ENCODE peak calls at places on chromosome 3, in six cellular contexts. One of them, this sample, is unnamed.

GRCh38 chr3:45608885-45609284 is 14.3 kb downstream of the LIMD1 start:
- DNase-seq in GM23248: peak; percentile 75
- DNase-seq in ovary: no peak
- DNase-seq in breast epithelium: no peak
- DNase-seq in upper lobe of right lung: no peak
- DNase-seq in IMR-90: peak; percentile 83
- DNase-seq in this sample: no peak

GRCh38 chr3:17356581-17356980 is 385.9 kb downstream of the TBC1D5 start:
- DNase-seq in GM23248: peak; percentile 28
- DNase-seq in ovary: no peak
- DNase-seq in breast epithelium: no peak
- DNase-seq in upper lobe of right lung: no peak
- DNase-seq in IMR-90: no peak
- DNase-seq in this sample: no peak

GRCh38 chr3:149604125-149604851 is 53.5 kb downstream of the WWTR1 start:
- DNase-seq in GM23248: peak; percentile 63
- DNase-seq in ovary: no peak
- DNase-seq in breast epithelium: no peak
- DNase-seq in upper lobe of right lung: no peak
- DNase-seq in IMR-90: peak; percentile 44
- DNase-seq in this sample: no peak

GRCh38 chr3:159189994-159190669 is 388.3 kb downstream of the MFSD1 start:
- DNase-seq in GM23248: peak; percentile 77
- DNase-seq in ovary: no peak
- DNase-seq in breast epithelium: no peak
- DNase-seq in upper lobe of right lung: no peak
- DNase-seq in IMR-90: no peak
- DNase-seq in this sample: no peak

GRCh38 chr3:129442486-129442885 is 2.5 kb downstream of the IFT122 start:
- DNase-seq in GM23248: no peak
- DNase-seq in ovary: no peak
- DNase-seq in breast epithelium: no peak
- DNase-seq in upper lobe of right lung: no peak
- DNase-seq in IMR-90: no peak
- DNase-seq in this sample: no peak

GRCh38 chr3:36893137-36893557 is 51.7 kb downstream of the TRANK1 start:
- DNase-seq in GM23248: peak; percentile 70
- DNase-seq in ovary: no peak
- DNase-seq in breast epithelium: no peak
- DNase-seq in upper lobe of right lung: no peak
- DNase-seq in IMR-90: peak; percentile 76
- DNase-seq in this sample: no peak

GRCh38 chr3:53092942-53093341 is 37.3 kb downstream of the RFT1 start:
- DNase-seq in GM23248: no peak
- DNase-seq in ovary: no peak
- DNase-seq in breast epithelium: no peak
- DNase-seq in upper lobe of right lung: no peak
- DNase-seq in IMR-90: no peak
- DNase-seq in this sample: no peak

GRCh38 chr3:10782011-10782410 is 34.0 kb upstream of the SLC6A11 start:
- DNase-seq in GM23248: no peak
- DNase-seq in ovary: no peak
- DNase-seq in breast epithelium: no peak
- DNase-seq in upper lobe of right lung: no peak
- DNase-seq in IMR-90: no peak
- DNase-seq in this sample: no peak

GRCh38 chr3:171353423-171353822 is 106.8 kb downstream of the TNIK start:
- DNase-seq in GM23248: peak; percentile 28
- DNase-seq in ovary: no peak
- DNase-seq in breast epithelium: no peak
- DNase-seq in upper lobe of right lung: no peak
- DNase-seq in IMR-90: peak; percentile 38
- DNase-seq in this sample: no peak

GRCh38 chr3:129481783-129482332 is 41.8 kb downstream of the IFT122 start:
- DNase-seq in GM23248: peak; percentile 93
- DNase-seq in ovary: peak; percentile 47
- DNase-seq in breast epithelium: peak; percentile 73
- DNase-seq in upper lobe of right lung: peak; percentile 80
- DNase-seq in IMR-90: no peak
- DNase-seq in this sample: peak; percentile 14

GRCh38 chr3:55320928-55321327 is 166.2 kb downstream of the WNT5A start:
- DNase-seq in GM23248: no peak
- DNase-seq in ovary: no peak
- DNase-seq in breast epithelium: no peak
- DNase-seq in upper lobe of right lung: no peak
- DNase-seq in IMR-90: no peak
- DNase-seq in this sample: no peak

GRCh38 chr3:177945999-177946398 is 590.2 kb upstream of the KCNMB2 start:
- DNase-seq in GM23248: no peak
- DNase-seq in ovary: no peak
- DNase-seq in breast epithelium: no peak
- DNase-seq in upper lobe of right lung: no peak
- DNase-seq in IMR-90: no peak
- DNase-seq in this sample: no peak

GRCh38 chr3:122619040-122619439 is 41.6 kb downstream of the PARP15 start:
- DNase-seq in GM23248: peak; percentile 33
- DNase-seq in ovary: no peak
- DNase-seq in breast epithelium: no peak
- DNase-seq in upper lobe of right lung: no peak
- DNase-seq in IMR-90: no peak
- DNase-seq in this sample: no peak

GRCh38 chr3:31288641-31289100 is 244.1 kb upstream of the STT3B start:
- DNase-seq in GM23248: peak; percentile 49
- DNase-seq in ovary: peak; percentile 66
- DNase-seq in breast epithelium: no peak
- DNase-seq in upper lobe of right lung: no peak
- DNase-seq in IMR-90: peak; percentile 60
- DNase-seq in this sample: no peak

GRCh38 chr3:196988241-196989029 is 19.8 kb upstream of the PIGZ start:
- DNase-seq in GM23248: no peak
- DNase-seq in ovary: no peak
- DNase-seq in breast epithelium: no peak
- DNase-seq in upper lobe of right lung: peak; percentile 22
- DNase-seq in IMR-90: no peak
- DNase-seq in this sample: no peak

GRCh38 chr3:53230789-53231188 is 25.0 kb downstream of the TKT start:
- DNase-seq in GM23248: no peak
- DNase-seq in ovary: no peak
- DNase-seq in breast epithelium: no peak
- DNase-seq in upper lobe of right lung: peak; percentile 23
- DNase-seq in IMR-90: no peak
- DNase-seq in this sample: no peak

GRCh38 chr3:4529901-4530588 is 36.9 kb downstream of the ITPR1 start:
- DNase-seq in GM23248: no peak
- DNase-seq in ovary: no peak
- DNase-seq in breast epithelium: no peak
- DNase-seq in upper lobe of right lung: no peak
- DNase-seq in IMR-90: no peak
- DNase-seq in this sample: no peak

GRCh38 chr3:133404925-133405324 is 5.1 kb downstream of the BFSP2 start:
- DNase-seq in GM23248: no peak
- DNase-seq in ovary: no peak
- DNase-seq in breast epithelium: no peak
- DNase-seq in upper lobe of right lung: no peak
- DNase-seq in IMR-90: no peak
- DNase-seq in this sample: no peak

GRCh38 chr3:153084431-153084830 is 77.6 kb upstream of the RAP2B start:
- DNase-seq in GM23248: no peak
- DNase-seq in ovary: no peak
- DNase-seq in breast epithelium: no peak
- DNase-seq in upper lobe of right lung: no peak
- DNase-seq in IMR-90: no peak
- DNase-seq in this sample: no peak

GRCh38 chr3:195195321-195196209 is 75.4 kb downstream of the XXYLT1 start:
- DNase-seq in GM23248: no peak
- DNase-seq in ovary: no peak
- DNase-seq in breast epithelium: no peak
- DNase-seq in upper lobe of right lung: no peak
- DNase-seq in IMR-90: no peak
- DNase-seq in this sample: peak; percentile 51

GRCh38 chr3:195198424-195199346 is 72.3 kb downstream of the XXYLT1 start:
- DNase-seq in GM23248: no peak
- DNase-seq in ovary: no peak
- DNase-seq in breast epithelium: no peak
- DNase-seq in upper lobe of right lung: no peak
- DNase-seq in IMR-90: no peak
- DNase-seq in this sample: no peak

GRCh38 chr3:195196266-195196665 is 74.7 kb downstream of the XXYLT1 start:
- DNase-seq in GM23248: peak; percentile 82
- DNase-seq in ovary: no peak
- DNase-seq in breast epithelium: no peak
- DNase-seq in upper lobe of right lung: no peak
- DNase-seq in IMR-90: peak; percentile 61
- DNase-seq in this sample: no peak

GRCh38 chr3:195200010-195200822 is 70.7 kb downstream of the XXYLT1 start:
- DNase-seq in GM23248: no peak
- DNase-seq in ovary: no peak
- DNase-seq in breast epithelium: no peak
- DNase-seq in upper lobe of right lung: no peak
- DNase-seq in IMR-90: no peak
- DNase-seq in this sample: no peak

DNA sequence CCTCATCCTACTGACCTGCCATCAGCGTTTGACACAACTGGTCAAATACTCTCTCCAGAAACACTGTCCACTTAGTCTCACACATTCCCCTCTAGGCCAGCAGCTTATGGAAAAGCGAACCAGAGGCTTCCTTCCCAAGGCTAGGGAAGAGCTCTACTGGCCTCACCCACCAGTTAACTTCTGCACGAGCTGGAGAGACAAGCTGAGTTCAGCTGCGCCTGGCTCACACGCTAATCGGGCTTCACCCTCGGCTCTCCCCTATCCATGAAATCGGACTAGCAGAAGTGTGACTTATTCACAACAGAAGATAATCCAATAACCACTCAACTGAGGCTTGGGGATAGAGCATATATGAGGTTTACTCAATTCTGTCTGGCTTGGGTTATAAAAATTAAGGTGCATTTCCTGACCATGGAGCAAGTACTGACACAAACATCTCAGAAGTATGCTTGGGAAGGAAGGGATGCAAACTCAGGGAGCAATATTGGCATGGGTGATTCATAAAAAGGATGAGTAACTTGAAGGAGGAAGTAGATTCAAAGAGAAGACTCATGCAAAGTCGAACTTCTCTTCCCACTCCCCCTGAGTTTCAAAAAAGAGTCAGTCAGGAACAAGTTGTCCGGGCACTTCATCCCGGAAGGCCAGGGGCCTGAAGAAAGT is 73.1 kb downstream of the XXYLT1 start:
- DNase-seq in GM23248: peak; percentile 90
- DNase-seq in ovary: no peak
- DNase-seq in breast epithelium: no peak
- DNase-seq in upper lobe of right lung: no peak
- DNase-seq in IMR-90: peak; percentile 90
- DNase-seq in this sample: no peak
- H3K27ac ChIP-seq in GM23248: peak overlapping the region; percentile 79
- H3K27ac ChIP-seq in ovary: no peak overlapping the region
- H3K27ac ChIP-seq in breast epithelium: no peak overlapping the region
- H3K27ac ChIP-seq in upper lobe of right lung: no peak overlapping the region
- H3K27ac ChIP-seq in IMR-90: peak overlapping the region; percentile 64
- H3K27ac ChIP-seq in this sample: no peak overlapping the region

GRCh38 chr3:114333180-114333922 is 39.5 kb downstream of the TIGIT start:
- DNase-seq in GM23248: no peak
- DNase-seq in ovary: no peak
- DNase-seq in breast epithelium: no peak
- DNase-seq in upper lobe of right lung: no peak
- DNase-seq in IMR-90: no peak
- DNase-seq in this sample: no peak

GRCh38 chr3:114333923-114334240 is 40.1 kb downstream of the TIGIT start:
- DNase-seq in GM23248: no peak
- DNase-seq in ovary: no peak
- DNase-seq in breast epithelium: no peak
- DNase-seq in upper lobe of right lung: no peak
- DNase-seq in IMR-90: no peak
- DNase-seq in this sample: no peak

GRCh38 chr3:114336122-114336697 is 42.4 kb downstream of the TIGIT start:
- DNase-seq in GM23248: peak; percentile 31
- DNase-seq in ovary: no peak
- DNase-seq in breast epithelium: no peak
- DNase-seq in upper lobe of right lung: no peak
- DNase-seq in IMR-90: peak; percentile 18
- DNase-seq in this sample: no peak

GRCh38 chr3:114336857-114337256 is 43.0 kb downstream of the TIGIT start:
- DNase-seq in GM23248: no peak
- DNase-seq in ovary: no peak
- DNase-seq in breast epithelium: no peak
- DNase-seq in upper lobe of right lung: no peak
- DNase-seq in IMR-90: no peak
- DNase-seq in this sample: no peak

GRCh38 chr3:114338651-114339357 is 45.0 kb downstream of the TIGIT start:
- DNase-seq in GM23248: no peak
- DNase-seq in ovary: peak; percentile 26
- DNase-seq in breast epithelium: no peak
- DNase-seq in upper lobe of right lung: no peak
- DNase-seq in IMR-90: no peak
- DNase-seq in this sample: no peak
- H3K27ac ChIP-seq in GM23248: no peak overlapping the region
- H3K27ac ChIP-seq in ovary: no peak overlapping the region
- H3K27ac ChIP-seq in breast epithelium: no peak overlapping the region
- H3K27ac ChIP-seq in upper lobe of right lung: no peak overlapping the region
- H3K27ac ChIP-seq in IMR-90: no peak overlapping the region
- H3K27ac ChIP-seq in this sample: no peak overlapping the region

DNA sequence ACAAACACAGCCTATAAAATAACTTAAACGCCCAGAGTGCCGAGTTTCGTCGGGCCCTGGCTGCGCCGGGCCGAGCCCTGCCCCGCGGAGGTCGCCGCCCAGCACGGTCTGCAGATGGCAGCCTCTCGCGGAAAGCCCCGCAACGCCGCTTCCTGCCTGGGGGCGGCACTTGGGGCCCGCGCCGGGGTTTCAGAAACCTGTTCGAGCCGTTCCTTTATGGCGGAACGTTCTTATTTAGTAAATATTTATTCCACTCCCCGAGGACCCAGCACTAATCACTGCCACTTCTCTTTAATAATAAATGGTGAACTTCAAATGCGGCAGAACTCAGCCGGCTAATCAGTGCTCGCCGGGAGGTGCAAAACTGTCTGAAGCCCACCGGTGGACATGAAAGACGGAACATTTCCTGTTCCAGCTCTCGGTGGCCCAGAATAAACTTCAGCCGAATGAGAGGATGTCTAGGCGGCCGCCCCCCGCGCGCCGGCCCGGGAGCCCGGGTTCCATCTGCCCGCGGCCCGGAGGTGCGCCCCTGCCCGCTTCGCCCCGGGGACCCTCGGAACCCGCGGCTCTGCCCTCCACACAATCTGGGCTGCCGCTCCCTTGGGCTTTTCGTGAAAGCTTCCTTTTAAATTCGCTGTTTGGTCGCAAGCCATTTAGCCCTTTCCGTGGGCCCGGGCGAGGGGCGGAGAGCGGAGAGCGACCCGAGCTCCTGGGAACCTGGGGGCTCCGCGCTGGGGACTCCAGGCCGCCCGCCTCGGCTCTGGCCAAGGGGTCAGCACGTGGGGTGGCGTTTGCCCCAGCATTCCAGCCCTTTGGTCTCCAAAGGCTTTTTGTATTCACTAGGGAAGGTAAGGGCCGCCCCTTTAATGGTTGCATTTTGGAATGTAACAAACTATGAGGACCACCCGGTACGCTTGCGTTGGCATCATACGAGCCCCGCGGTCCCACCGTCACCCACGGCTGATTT is 110.8 kb upstream of the ATP11B start:
- DNase-seq in GM23248: peak; percentile 64
- DNase-seq in ovary: peak; percentile 26
- DNase-seq in breast epithelium: no peak
- DNase-seq in upper lobe of right lung: peak; percentile 75
- DNase-seq in IMR-90: peak; percentile 10
- DNase-seq in this sample: peak; percentile 42
- H3K27ac ChIP-seq in GM23248: no peak overlapping the region
- H3K27ac ChIP-seq in ovary: no peak overlapping the region
- H3K27ac ChIP-seq in breast epithelium: no peak overlapping the region
- H3K27ac ChIP-seq in upper lobe of right lung: no peak overlapping the region
- H3K27ac ChIP-seq in IMR-90: no peak overlapping the region
- H3K27ac ChIP-seq in this sample: peak overlapping the region; percentile 74

GRCh38 chr3:72378287-72378686 is 470.0 kb downstream of the SHQ1 start:
- DNase-seq in GM23248: no peak
- DNase-seq in ovary: no peak
- DNase-seq in breast epithelium: no peak
- DNase-seq in upper lobe of right lung: no peak
- DNase-seq in IMR-90: no peak
- DNase-seq in this sample: no peak
- H3K27ac ChIP-seq in GM23248: no peak overlapping the region
- H3K27ac ChIP-seq in ovary: no peak overlapping the region
- H3K27ac ChIP-seq in breast epithelium: no peak overlapping the region
- H3K27ac ChIP-seq in upper lobe of right lung: no peak overlapping the region
- H3K27ac ChIP-seq in IMR-90: no peak overlapping the region
- H3K27ac ChIP-seq in this sample: peak overlapping the region; percentile 81